ENCODE peak calls at places on chromosomes 6 and 20, in seven cellular contexts. C, J, G, B, M, I and E are unnamed samples. For H3K27me3 and H3K4me1, the result is how much of the 10 kb centered on the place peaks cover.

GRCh38 chr6:166313255-166314070 is 5.3 kb upstream of the PRR18 start:
- DNase-seq in C (peak), I (peak), M (peak), B (peak), J (no peak), G (no peak), E (peak)

GRCh38 chr6:75202676-75203131 is 3.1 kb downstream of the COL12A1 start:
- DNase-seq in M (no peak), J (no peak), B (no peak), G (no peak), I (peak), C (no peak), E (no peak)

GRCh38 chr6:82381278-82381677 is 17.7 kb downstream of the TPBG start:
- DNase-seq in B (no peak), I (no peak), M (no peak), G (no peak), C (no peak), J (no peak), E (no peak)

GRCh38 chr20:34921436-34921835 is 34.2 kb downstream of the GSS start:
- DNase-seq in C (no peak), B (no peak), M (no peak), I (no peak), G (no peak), J (no peak), E (no peak)

GRCh38 chr6:167397712-167398111 is 72.8 kb downstream of the TTLL2 start:
- DNase-seq in M (no peak), G (no peak), B (no peak), I (no peak), C (no peak), J (peak), E (no peak)

GRCh38 chr6:37083243-37084138 is 78.0 kb downstream of the FGD2 start:
- DNase-seq in M (no peak), I (peak), J (peak), G (peak), B (no peak), C (peak), E (no peak)

GRCh38 chr6:45543298-45544235 is 165.8 kb upstream of the SUPT3H start:
- DNase-seq in M (no peak), J (no peak), I (peak), B (no peak), G (no peak), C (no peak), E (no peak)

GRCh38 chr20:3655032-3655405 is 8.2 kb downstream of the GFRA4 start:
- DNase-seq in B (peak), M (no peak), G (no peak), J (no peak), I (no peak), C (no peak), E (no peak)

GRCh38 chr6:37127961-37128862 is 41.7 kb upstream of the PIM1 start:
- DNase-seq in B (no peak), M (peak), J (no peak), C (no peak), G (no peak), I (peak), E (no peak)

GRCh38 chr6:155442562-155442961 is 13.1 kb downstream of the NOX3 start:
- DNase-seq in I (no peak), J (no peak), B (no peak), C (no peak), M (no peak), G (no peak), E (no peak)

GRCh38 chr6:170545405-170545804 is 7.7 kb downstream of the PSMB1 start:
- DNase-seq in B (no peak), M (no peak), C (no peak), G (no peak), J (no peak), I (peak), E (no peak)

GRCh38 chr6:85561750-85562357 is 31.8 kb downstream of the SNX14 start:
- DNase-seq in I (peak), J (no peak), B (no peak), C (no peak), G (no peak), M (no peak), E (no peak)

GRCh38 chr6:168451805-168452204 is 10.8 kb downstream of the SMOC2 start:
- DNase-seq in B (no peak), I (no peak), C (no peak), J (no peak), G (no peak), M (peak), E (no peak)

GRCh38 chr6:141541766-141542324 is 590.9 kb upstream of the GJE1 start:
- DNase-seq in G (no peak), J (no peak), C (no peak), I (peak), B (no peak), M (no peak), E (no peak)

GRCh38 chr6:6179858-6180257 is 140.6 kb downstream of the F13A1 start:
- DNase-seq in B (no peak), J (no peak), G (no peak), C (no peak), M (no peak), I (no peak), E (no peak)

DNA sequence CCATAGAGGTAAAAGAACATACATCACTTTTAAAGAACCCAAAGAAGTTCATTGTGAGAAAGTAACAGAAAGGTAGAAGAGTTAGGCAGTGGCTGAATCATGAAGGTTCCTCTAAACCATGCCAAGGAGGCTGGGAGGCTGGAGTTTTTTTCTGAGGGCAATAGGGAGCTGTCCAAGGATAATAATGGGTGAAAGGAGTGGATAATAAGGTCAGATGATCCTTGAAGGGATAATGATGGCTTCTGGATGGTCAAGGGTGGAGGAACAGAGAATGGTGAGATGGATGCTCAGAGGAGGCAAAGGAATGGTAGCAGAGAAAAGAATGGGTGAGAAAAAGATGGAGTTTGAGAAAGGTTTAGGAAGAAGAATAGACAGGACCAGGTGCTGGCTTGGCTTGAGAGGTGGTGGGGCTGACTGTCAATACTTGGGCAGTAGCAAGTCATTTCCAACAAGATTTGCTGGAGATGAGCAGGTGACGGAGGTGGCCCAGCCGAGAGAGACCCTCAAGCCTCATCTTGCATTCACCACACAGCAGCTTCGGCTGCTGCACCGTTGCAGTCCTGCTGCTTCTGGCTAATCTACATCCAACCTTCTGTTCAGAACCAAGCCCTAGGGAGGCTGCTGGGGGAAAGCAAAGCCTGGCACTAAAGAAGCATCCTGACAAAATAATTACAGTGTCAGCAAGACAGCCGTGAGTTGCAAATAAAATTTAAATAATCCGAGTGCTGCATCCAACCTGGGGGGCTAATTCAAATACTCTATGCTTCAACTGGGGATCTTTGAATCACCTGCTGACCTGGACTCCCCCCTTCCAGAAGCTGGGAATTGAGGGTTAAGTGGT is 131.2 kb upstream of the KCNG1 start:
- DNase-seq in C (no peak), I (no peak), M (no peak), B (no peak), G (no peak), J (no peak), E (no peak)
- H3K27me3 ChIP-seq in C (under half), I (under half), M (under half), B (under half), G (under half), J (under half), E (under half)

GRCh38 chr6:150417899-150418824 is 49.4 kb downstream of the IYD start:
- DNase-seq in G (no peak), C (peak), I (peak), J (no peak), M (peak), B (no peak), E (peak)
- H3K4me3 ChIP-seq in G (peak), C (no peak), I (peak), J (peak), M (no peak), B (peak), E (peak)

DNA sequence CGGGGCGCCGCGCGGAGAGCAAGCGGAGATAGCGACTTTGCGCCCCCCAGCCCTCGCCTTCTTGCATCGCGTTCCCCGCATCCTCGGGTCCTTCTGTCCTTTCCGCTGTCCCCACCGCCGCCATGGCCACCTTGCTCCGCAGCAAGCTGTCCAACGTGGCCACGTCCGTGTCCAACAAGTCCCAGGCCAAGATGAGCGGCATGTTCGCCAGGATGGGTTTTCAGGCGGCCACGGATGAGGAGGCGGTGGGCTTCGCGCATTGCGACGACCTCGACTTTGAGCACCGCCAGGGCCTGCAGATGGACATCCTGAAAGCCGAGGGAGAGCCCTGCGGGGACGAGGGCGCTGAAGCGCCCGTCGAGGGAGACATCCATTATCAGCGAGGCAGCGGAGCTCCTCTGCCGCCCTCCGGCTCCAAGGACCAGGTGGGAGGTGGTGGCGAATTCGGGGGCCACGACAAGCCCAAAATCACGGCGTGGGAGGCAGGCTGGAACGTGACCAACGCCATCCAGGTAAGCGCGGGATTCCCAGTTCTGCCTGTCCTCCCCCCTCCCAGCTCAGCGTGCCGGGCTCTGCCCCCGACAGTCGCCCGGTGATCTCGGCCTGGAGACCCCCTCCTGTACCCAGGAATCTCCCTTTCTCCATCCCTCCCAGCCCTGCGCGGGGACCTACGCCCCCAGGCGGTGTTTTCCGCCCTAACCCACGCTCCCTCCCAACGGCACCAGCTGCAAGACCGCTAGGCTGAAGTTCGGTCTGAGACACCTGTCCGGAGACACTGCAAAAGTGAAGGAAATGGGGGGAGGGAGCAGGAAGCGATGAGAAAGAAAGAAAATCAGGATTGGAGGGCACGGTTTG is 544 bp downstream of the SLC32A1 start:
- DNase-seq in I (no peak), G (no peak), J (no peak), B (peak), M (no peak), C (no peak), E (no peak)
- H3K4me1 ChIP-seq in I (under half), G (under half), J (under half), B (under half), M (under half), C (under half), E (under half)

GRCh38 chr20:58416057-58416456 is 27.0 kb downstream of the VAPB start:
- DNase-seq in I (no peak), J (no peak), M (no peak), G (no peak), B (no peak), C (no peak), E (no peak)

GRCh38 chr20:58418949-58419748 is 30.1 kb downstream of the VAPB start:
- DNase-seq in B (no peak), I (no peak), C (no peak), M (no peak), J (no peak), G (no peak), E (no peak)

GRCh38 chr20:58416832-58417231 is 27.8 kb downstream of the VAPB start:
- DNase-seq in M (no peak), G (no peak), I (no peak), B (no peak), J (no peak), C (no peak), E (no peak)

GRCh38 chr20:58420798-58421496 is 31.9 kb downstream of the VAPB start:
- DNase-seq in G (no peak), J (no peak), C (no peak), M (no peak), B (no peak), I (peak), E (no peak)

DNA sequence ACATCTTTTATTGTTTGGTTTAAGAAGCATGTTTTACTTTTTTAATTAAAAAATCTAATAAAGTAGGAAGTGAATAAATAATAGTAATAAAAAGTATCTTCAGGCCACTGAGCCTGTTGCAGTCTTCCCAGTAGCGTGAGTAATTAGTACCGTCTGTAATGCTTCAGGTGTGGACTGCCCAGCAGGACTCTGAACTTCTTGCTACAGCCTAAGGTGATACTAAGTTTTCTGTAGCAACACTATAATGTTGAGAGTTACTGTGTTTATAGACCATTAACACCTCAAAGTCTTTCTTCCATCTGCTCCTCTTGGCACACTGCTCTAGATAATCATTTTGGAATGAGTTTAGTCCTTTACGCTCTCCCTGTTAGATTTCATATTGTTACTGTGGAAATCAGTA is 28.4 kb downstream of the VAPB start:
- DNase-seq in J (no peak), M (no peak), G (no peak), I (no peak), C (no peak), B (no peak), E (no peak)
- H3K27me3 ChIP-seq in J (under half), M (under half), G (under half), I (under half), C (under half), B (under half), E (under half)

GRCh38 chr20:48740269-48740603 is 87.6 kb downstream of the PREX1 start:
- DNase-seq in B (no peak), I (no peak), J (no peak), C (no peak), G (no peak), M (no peak), E (no peak)
- H3K4me3 ChIP-seq in B (no peak), I (no peak), J (no peak), C (no peak), G (no peak), M (no peak), E (no peak)